ENCODE peak calls at places on chromosome 22, in nine cellular contexts. G, P, K, M, V, D, W, Z and H are unnamed samples.

GRCh38 chr22:19181786-19182471 is 3.4 kb upstream of the SLC25A1 start:
- DNase-seq in G (no peak), P (no peak), K (no peak), M (no peak), V (no peak), D (peak), W (no peak), Z (no peak), H (no peak)

GRCh38 chr22:32340437-32340836 is 17.2 kb upstream of the RFPL3 start:
- DNase-seq in G (no peak), P (no peak), K (no peak), M (no peak), V (no peak), D (no peak), W (no peak), Z (no peak), H (no peak)

GRCh38 chr22:38947321-38948112 is 9.9 kb upstream of the APOBEC3A start:
- DNase-seq in G (no peak), P (no peak), K (no peak), M (no peak), V (no peak), D (peak), W (peak), Z (no peak), H (no peak)

GRCh38 chr22:47333625-47334024 is 571.2 kb downstream of the TBC1D22A start:
- DNase-seq in G (no peak), P (no peak), K (peak), M (peak), V (no peak), D (peak), W (no peak), Z (no peak), H (peak)

GRCh38 chr22:25364281-25364680 is 144.8 kb downstream of the CRYBB2 start:
- DNase-seq in G (peak), P (no peak), K (no peak), M (no peak), V (no peak), D (no peak), W (peak), Z (no peak), H (no peak)

GRCh38 chr22:19546680-19547079 is 22.5 kb upstream of the CLDN5 start:
- DNase-seq in G (no peak), P (no peak), K (no peak), M (no peak), V (no peak), D (peak), W (no peak), Z (no peak), H (no peak)

GRCh38 chr22:18985761-18986160 is 49.7 kb upstream of the PRODH start:
- DNase-seq in G (no peak), P (no peak), K (no peak), M (no peak), V (no peak), D (no peak), W (no peak), Z (no peak), H (no peak)

GRCh38 chr22:30691204-30691603 is 3.5 kb upstream of the OSBP2 start:
- DNase-seq in G (no peak), P (no peak), K (no peak), M (no peak), V (no peak), D (no peak), W (no peak), Z (no peak), H (no peak)

GRCh38 chr22:27836181-27836580 is 34.6 kb upstream of the MN1 start:
- DNase-seq in G (no peak), P (no peak), K (peak), M (no peak), V (no peak), D (no peak), W (no peak), Z (no peak), H (no peak)

GRCh38 chr22:19644314-19645223 is 69.7 kb upstream of the SEPTIN5 start:
- DNase-seq in G (no peak), P (peak), K (peak), M (no peak), V (no peak), D (peak), W (peak), Z (peak), H (no peak)

GRCh38 chr22:35376728-35377472 is 4.0 kb upstream of the HMOX1 start:
- DNase-seq in G (peak), P (no peak), K (peak), M (peak), V (peak), D (peak), W (peak), Z (peak), H (peak)

GRCh38 chr22:24402460-24403192 is 24.8 kb upstream of the ADORA2A start:
- DNase-seq in G (no peak), P (peak), K (peak), M (peak), V (peak), D (peak), W (peak), Z (peak), H (peak)

GRCh38 chr22:33240901-33241300 is 182.7 kb upstream of the SYN3 start:
- DNase-seq in G (no peak), P (no peak), K (peak), M (no peak), V (no peak), D (no peak), W (no peak), Z (no peak), H (no peak)

GRCh38 chr22:20758688-20759087 is 15.2 kb upstream of the SERPIND1 start:
- DNase-seq in G (no peak), P (peak), K (no peak), M (peak), V (no peak), D (peak), W (no peak), Z (no peak), H (no peak)

GRCh38 chr22:25488244-25489020 is 76.0 kb upstream of the GRK3 start:
- DNase-seq in G (no peak), P (peak), K (peak), M (peak), V (peak), D (peak), W (peak), Z (peak), H (peak)

GRCh38 chr22:36277482-36278291 is 24.8 kb downstream of the APOL1 start:
- DNase-seq in G (peak), P (peak), K (peak), M (peak), V (peak), D (peak), W (no peak), Z (peak), H (peak)

GRCh38 chr22:23408321-23408720 is 171.8 kb downstream of the IGLL1 start:
- DNase-seq in G (no peak), P (no peak), K (no peak), M (no peak), V (no peak), D (no peak), W (no peak), Z (no peak), H (no peak)

GRCh38 chr22:33112606-33113005 is 54.4 kb upstream of the SYN3 start:
- DNase-seq in G (no peak), P (no peak), K (no peak), M (no peak), V (peak), D (no peak), W (no peak), Z (no peak), H (no peak)

GRCh38 chr22:39179841-39180335 is 27.4 kb upstream of the CBX7 start:
- DNase-seq in G (peak), P (no peak), K (no peak), M (no peak), V (no peak), D (no peak), W (no peak), Z (no peak), H (no peak)

GRCh38 chr22:20109411-20110358 is 6.2 kb upstream of the RANBP1 start:
- DNase-seq in G (peak), P (no peak), K (no peak), M (no peak), V (no peak), D (no peak), W (peak), Z (no peak), H (no peak)

GRCh38 chr22:23681026-23681809 is 9.6 kb upstream of the RGL4 start:
- DNase-seq in G (peak), P (no peak), K (no peak), M (no peak), V (no peak), D (no peak), W (no peak), Z (no peak), H (no peak)

GRCh38 chr22:35328472-35328885 is 28.8 kb downstream of the TOM1 start:
- DNase-seq in G (peak), P (no peak), K (no peak), M (no peak), V (no peak), D (peak), W (peak), Z (no peak), H (no peak)

GRCh38 chr22:39434243-39434653 is 22.6 kb upstream of the MGAT3 start:
- DNase-seq in G (no peak), P (no peak), K (no peak), M (no peak), V (no peak), D (no peak), W (peak), Z (no peak), H (no peak)

GRCh38 chr22:30606455-30607299 is at the start of gene TCN2:
- DNase-seq in G (peak), P (peak), K (peak), M (peak), V (peak), D (peak), W (peak), Z (peak), H (peak)

GRCh38 chr22:39462443-39463147 is 5.8 kb downstream of the MGAT3 start:
- DNase-seq in G (no peak), P (peak), K (no peak), M (no peak), V (peak), D (peak), W (peak), Z (peak), H (no peak)

GRCh38 chr22:47175151-47175760 is 412.8 kb downstream of the TBC1D22A start:
- DNase-seq in G (peak), P (no peak), K (peak), M (no peak), V (no peak), D (no peak), W (peak), Z (no peak), H (peak)

GRCh38 chr22:26169312-26170111 is at the start of gene SEZ6L:
- DNase-seq in G (peak), P (peak), K (no peak), M (no peak), V (peak), D (peak), W (no peak), Z (no peak), H (no peak)

GRCh38 chr22:19800761-19801244 is 40.2 kb downstream of the TBX1 start:
- DNase-seq in G (no peak), P (peak), K (peak), M (peak), V (peak), D (peak), W (peak), Z (no peak), H (peak)

GRCh38 chr22:50301581-50301991 is 5.9 kb downstream of the PLXNB2 start:
- DNase-seq in G (no peak), P (peak), K (no peak), M (no peak), V (no peak), D (no peak), W (no peak), Z (no peak), H (no peak)
- H3K4me3 ChIP-seq in G (no peak), P (no peak), K (no peak), M (no peak), V (no peak), D (no peak), W (no peak), Z (no peak), H (no peak)

GRCh38 chr22:17944205-17944725 is 80.1 kb downstream of the MICAL3 start:
- DNase-seq in G (no peak), P (peak), K (no peak), M (no peak), V (no peak), D (no peak), W (no peak), Z (no peak), H (no peak)

GRCh38 chr22:17945156-17945850 is 79.1 kb downstream of the MICAL3 start:
- DNase-seq in G (no peak), P (peak), K (no peak), M (no peak), V (no peak), D (no peak), W (no peak), Z (no peak), H (no peak)

GRCh38 chr22:17946691-17947367 is 77.5 kb downstream of the MICAL3 start:
- DNase-seq in G (no peak), P (peak), K (no peak), M (no peak), V (peak), D (peak), W (no peak), Z (no peak), H (no peak)

GRCh38 chr22:17948101-17948500 is 76.3 kb downstream of the MICAL3 start:
- DNase-seq in G (no peak), P (no peak), K (no peak), M (no peak), V (no peak), D (no peak), W (no peak), Z (no peak), H (no peak)

DNA sequence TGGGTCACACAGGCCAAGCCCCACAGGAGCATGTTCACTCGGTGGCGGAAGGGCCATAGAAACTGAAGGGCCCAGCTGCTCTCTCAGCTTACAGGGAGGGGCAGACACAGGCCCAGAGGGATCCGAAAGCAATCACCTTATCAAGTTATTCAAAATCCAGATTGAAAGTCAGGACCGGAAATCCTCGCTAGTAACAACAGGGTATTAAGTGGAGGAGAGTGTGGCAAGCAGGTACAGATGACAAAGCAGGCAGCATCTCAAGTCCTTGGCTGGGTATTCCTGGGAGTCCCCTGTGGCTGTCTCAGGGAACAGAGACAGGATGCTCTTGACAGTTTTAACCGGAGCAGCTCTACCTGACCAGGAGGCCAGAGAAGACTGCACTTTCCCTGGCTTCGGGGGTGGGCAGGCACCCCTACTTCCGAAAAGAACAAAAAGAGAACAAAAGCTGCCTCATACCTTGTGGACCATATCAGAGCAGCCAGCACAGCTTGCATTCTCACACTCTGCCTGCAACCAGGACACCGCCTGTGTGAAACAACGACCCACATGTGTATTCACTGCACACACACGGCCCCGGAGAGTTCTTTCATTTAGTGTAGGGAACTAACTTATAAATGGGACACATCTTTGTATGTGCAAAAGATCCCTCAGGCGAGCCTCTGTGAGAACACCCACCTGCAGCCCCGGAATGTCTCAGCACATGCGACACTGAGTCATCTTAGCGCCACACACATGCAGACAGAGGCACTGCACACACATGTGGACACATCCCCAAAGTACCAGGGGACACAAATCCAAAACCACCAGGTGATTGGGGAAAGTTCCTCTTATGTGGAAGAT is 78.3 kb downstream of the MICAL3 start:
- DNase-seq in G (no peak), P (no peak), K (no peak), M (no peak), V (no peak), D (no peak), W (no peak), Z (no peak), H (no peak)
- TF ChIP-seq CTCF in G (no peak), P (no peak), K (no peak), M (no peak), V (no peak), D (no peak), W (no peak), Z (no peak), H (no peak)

GRCh38 chr22:44085743-44086741 is 61.9 kb downstream of the PARVB start:
- DNase-seq in G (no peak), P (peak), K (peak), M (peak), V (peak), D (peak), W (no peak), Z (peak), H (peak)
- H3K4me3 ChIP-seq in G (no peak), P (no peak), K (no peak), M (no peak), V (no peak), D (no peak), W (no peak), Z (no peak), H (peak)

DNA sequence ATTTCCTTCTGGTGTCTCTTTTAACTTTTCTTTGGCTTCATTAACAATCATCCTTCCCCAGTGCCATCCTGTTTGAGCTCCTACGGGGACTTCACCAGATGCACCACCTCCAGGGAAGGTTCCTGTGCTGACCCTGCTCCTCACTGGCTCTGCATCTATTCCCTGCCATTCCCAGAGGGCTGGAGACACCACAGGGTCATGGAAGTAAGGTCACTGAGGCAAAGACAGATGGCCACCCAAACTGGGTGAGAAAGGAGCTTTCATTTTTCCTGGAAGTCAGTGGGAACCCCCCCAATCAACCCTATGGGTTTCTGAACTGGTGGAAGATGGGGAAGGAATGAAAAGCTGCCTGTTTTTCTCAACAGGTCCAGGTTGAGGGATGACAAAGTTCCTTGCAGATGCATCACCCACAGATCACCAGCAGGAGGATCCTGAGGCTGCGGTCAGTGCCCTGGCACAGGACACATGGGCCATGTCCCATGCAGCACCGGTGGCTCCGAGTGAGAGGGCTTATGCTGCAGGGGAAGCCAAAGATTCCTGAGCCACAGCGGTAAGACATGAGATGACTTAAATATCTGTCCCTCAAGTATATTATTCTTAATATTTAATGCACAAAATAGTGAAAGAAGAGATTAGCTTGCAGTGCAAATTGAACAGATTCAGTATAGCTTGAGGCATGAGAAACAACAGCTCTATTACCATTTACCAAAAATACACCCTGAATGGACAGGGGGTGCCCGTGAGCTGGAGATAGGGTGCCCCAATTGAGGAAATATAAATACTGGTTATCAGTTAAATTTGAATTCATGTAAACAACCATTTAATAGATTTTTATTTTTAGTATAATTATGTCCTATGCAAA is 73.0 kb upstream of the VPREB1 start:
- DNase-seq in G (no peak), P (peak), K (peak), M (peak), V (no peak), D (peak), W (no peak), Z (no peak), H (no peak)
- TF ChIP-seq CTCF in G (no peak), P (peak), K (peak), M (no peak), V (peak), D (peak), W (peak), Z (no peak), H (peak)

GRCh38 chr22:29605236-29605850 is 1.9 kb downstream of the NF2 start:
- DNase-seq in G (peak), P (no peak), K (no peak), M (no peak), V (no peak), D (no peak), W (no peak), Z (no peak), H (no peak)
- H3K4me3 ChIP-seq in G (peak), P (peak), K (no peak), M (peak), V (no peak), D (no peak), W (no peak), Z (no peak), H (peak)

DNA sequence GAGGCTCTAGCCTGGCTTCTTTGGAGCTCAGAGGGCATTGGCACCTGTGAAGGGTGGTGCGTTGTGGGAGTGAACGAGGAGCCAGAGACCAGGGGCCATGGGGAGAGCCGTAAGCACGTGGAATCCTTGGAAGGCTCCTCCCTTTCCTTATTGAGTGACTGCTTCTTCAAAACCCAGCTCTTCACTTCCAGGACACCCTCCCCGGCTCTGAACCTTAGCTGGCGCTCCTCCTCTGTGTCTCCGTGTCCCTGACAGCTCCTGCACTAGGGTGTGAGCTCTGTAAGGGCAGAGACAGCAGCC is 26.3 kb downstream of the POLR3H start:
- DNase-seq in G (no peak), P (no peak), K (no peak), M (no peak), V (no peak), D (no peak), W (no peak), Z (no peak), H (no peak)
- TF ChIP-seq CTCF in G (peak), P (no peak), K (no peak), M (no peak), V (no peak), D (no peak), W (no peak), Z (no peak), H (no peak)